ENCODE peak calls at places on chromosomes 6 and 20, in five cellular contexts. One of them, this sample, is unnamed.

GRCh38 chr6:52937908-52938307 is 28.4 kb upstream of the GSTA3 start:
- DNase-seq in neuronal stem cell: no peak
- DNase-seq in H9: no peak
- DNase-seq in H1: no peak
- DNase-seq in trophoblast cell: peak
- DNase-seq in this sample: no peak

GRCh38 chr6:41176189-41176588 is 13.3 kb upstream of the TREM2 start:
- DNase-seq in neuronal stem cell: no peak
- DNase-seq in H9: peak
- DNase-seq in H1: no peak
- DNase-seq in trophoblast cell: no peak
- DNase-seq in this sample: no peak

GRCh38 chr6:148085651-148086321 is 256.9 kb upstream of the SASH1 start:
- DNase-seq in neuronal stem cell: no peak
- DNase-seq in H9: no peak
- DNase-seq in H1: no peak
- DNase-seq in trophoblast cell: no peak
- DNase-seq in this sample: peak

GRCh38 chr6:56875961-56876360 is 78.9 kb upstream of the BEND6 start:
- DNase-seq in neuronal stem cell: no peak
- DNase-seq in H9: no peak
- DNase-seq in H1: no peak
- DNase-seq in trophoblast cell: no peak
- DNase-seq in this sample: no peak

GRCh38 chr20:58523072-58523681 is 8.0 kb upstream of the APCDD1L start:
- DNase-seq in neuronal stem cell: peak
- DNase-seq in H9: peak
- DNase-seq in H1: no peak
- DNase-seq in trophoblast cell: no peak
- DNase-seq in this sample: no peak

GRCh38 chr20:45095753-45096371 is 5.1 kb downstream of the KCNS1 start:
- DNase-seq in neuronal stem cell: peak
- DNase-seq in H9: peak
- DNase-seq in H1: peak
- DNase-seq in trophoblast cell: peak
- DNase-seq in this sample: peak

GRCh38 chr20:19572031-19572430 is 186.0 kb upstream of the RIN2 start:
- DNase-seq in neuronal stem cell: no peak
- DNase-seq in H9: no peak
- DNase-seq in H1: no peak
- DNase-seq in trophoblast cell: no peak
- DNase-seq in this sample: no peak

GRCh38 chr6:42742116-42742894 is 3.6 kb downstream of the TBCC start:
- DNase-seq in neuronal stem cell: no peak
- DNase-seq in H9: no peak
- DNase-seq in H1: no peak
- DNase-seq in trophoblast cell: no peak
- DNase-seq in this sample: peak

GRCh38 chr20:16588241-16588640 is 15.0 kb upstream of the KIF16B start:
- DNase-seq in neuronal stem cell: no peak
- DNase-seq in H9: no peak
- DNase-seq in H1: no peak
- DNase-seq in trophoblast cell: no peak
- DNase-seq in this sample: no peak

GRCh38 chr20:24935140-24935539 is 13.9 kb upstream of the CST7 start:
- DNase-seq in neuronal stem cell: no peak
- DNase-seq in H9: no peak
- DNase-seq in H1: no peak
- DNase-seq in trophoblast cell: no peak
- DNase-seq in this sample: no peak

GRCh38 chr20:19737025-19737424 is 21.0 kb upstream of the RIN2 start:
- DNase-seq in neuronal stem cell: no peak
- DNase-seq in H9: no peak
- DNase-seq in H1: no peak
- DNase-seq in trophoblast cell: no peak
- DNase-seq in this sample: peak

GRCh38 chr6:16137451-16137801 is 8.5 kb downstream of the MYLIP start:
- DNase-seq in neuronal stem cell: no peak
- DNase-seq in H9: no peak
- DNase-seq in H1: no peak
- DNase-seq in trophoblast cell: no peak
- DNase-seq in this sample: no peak

GRCh38 chr6:140253096-140253495 is 878.6 kb upstream of the CITED2 start:
- DNase-seq in neuronal stem cell: no peak
- DNase-seq in H9: no peak
- DNase-seq in H1: no peak
- DNase-seq in trophoblast cell: no peak
- DNase-seq in this sample: no peak

GRCh38 chr20:31633339-31633914 is 4.3 kb upstream of the COX4I2 start:
- DNase-seq in neuronal stem cell: no peak
- DNase-seq in H9: no peak
- DNase-seq in H1: no peak
- DNase-seq in trophoblast cell: no peak
- DNase-seq in this sample: no peak

GRCh38 chr6:159716247-159717086 is 10.8 kb upstream of the WTAP start:
- DNase-seq in neuronal stem cell: no peak
- DNase-seq in H9: no peak
- DNase-seq in H1: no peak
- DNase-seq in trophoblast cell: peak
- DNase-seq in this sample: peak

GRCh38 chr20:1664911-1665310 is 7.3 kb upstream of the SIRPG start:
- DNase-seq in neuronal stem cell: no peak
- DNase-seq in H9: no peak
- DNase-seq in H1: no peak
- DNase-seq in trophoblast cell: no peak
- DNase-seq in this sample: no peak

DNA sequence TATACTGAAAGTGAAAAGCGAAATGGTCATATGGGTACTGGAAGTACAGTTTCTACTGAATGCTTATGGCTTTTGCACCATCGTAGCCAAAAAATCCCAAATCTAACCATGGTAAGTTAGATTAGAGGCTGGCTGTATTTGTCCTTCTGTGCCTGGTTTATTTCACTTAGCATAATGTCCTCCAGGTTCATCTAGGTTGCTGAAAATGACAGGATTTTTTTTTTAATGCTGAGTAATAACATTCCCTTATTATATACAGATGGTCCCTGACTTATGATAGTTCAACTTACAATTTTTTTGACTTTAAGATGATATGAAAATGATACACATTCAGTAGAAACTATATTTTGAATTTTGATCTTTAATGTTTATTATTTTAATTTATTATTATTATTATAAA is 7.6 kb downstream of the MYCT1 start:
- DNase-seq in neuronal stem cell: no peak
- DNase-seq in H9: no peak
- DNase-seq in H1: no peak
- DNase-seq in trophoblast cell: no peak
- DNase-seq in this sample: no peak
- H2BK12ac ChIP-seq in neuronal stem cell: no peak
- H2BK12ac ChIP-seq in H9: no peak
- H2BK12ac ChIP-seq in H1: no peak
- H2BK12ac ChIP-seq in trophoblast cell: no peak
- H2BK12ac ChIP-seq in this sample: no peak

GRCh38 chr6:87920245-87920644 is 127.4 kb upstream of the SPACA1 start:
- DNase-seq in neuronal stem cell: no peak
- DNase-seq in H9: no peak
- DNase-seq in H1: no peak
- DNase-seq in trophoblast cell: no peak
- DNase-seq in this sample: no peak

GRCh38 chr6:87918461-87918941 is 129.1 kb upstream of the SPACA1 start:
- DNase-seq in neuronal stem cell: no peak
- DNase-seq in H9: no peak
- DNase-seq in H1: no peak
- DNase-seq in trophoblast cell: no peak
- DNase-seq in this sample: no peak

GRCh38 chr6:87919001-87919400 is 128.6 kb upstream of the SPACA1 start:
- DNase-seq in neuronal stem cell: no peak
- DNase-seq in H9: no peak
- DNase-seq in H1: no peak
- DNase-seq in trophoblast cell: no peak
- DNase-seq in this sample: no peak

GRCh38 chr6:87917861-87918260 is 129.8 kb upstream of the SPACA1 start:
- DNase-seq in neuronal stem cell: no peak
- DNase-seq in H9: no peak
- DNase-seq in H1: no peak
- DNase-seq in trophoblast cell: no peak
- DNase-seq in this sample: no peak

GRCh38 chr6:87919416-87919815 is 128.2 kb upstream of the SPACA1 start:
- DNase-seq in neuronal stem cell: no peak
- DNase-seq in H9: no peak
- DNase-seq in H1: no peak
- DNase-seq in trophoblast cell: no peak
- DNase-seq in this sample: no peak
- H3K9ac ChIP-seq in neuronal stem cell: no peak
- H3K9ac ChIP-seq in H9: no peak
- H3K9ac ChIP-seq in H1: no peak
- H3K9ac ChIP-seq in trophoblast cell: no peak
- H3K9ac ChIP-seq in this sample: no peak

GRCh38 chr20:3233991-3234498 is 4.9 kb downstream of the SLC4A11 start:
- DNase-seq in neuronal stem cell: no peak
- DNase-seq in H9: no peak
- DNase-seq in H1: no peak
- DNase-seq in trophoblast cell: no peak
- DNase-seq in this sample: no peak
- H2BK12ac ChIP-seq in neuronal stem cell: no peak
- H2BK12ac ChIP-seq in H9: no peak
- H2BK12ac ChIP-seq in H1: no peak
- H2BK12ac ChIP-seq in trophoblast cell: no peak
- H2BK12ac ChIP-seq in this sample: no peak

DNA sequence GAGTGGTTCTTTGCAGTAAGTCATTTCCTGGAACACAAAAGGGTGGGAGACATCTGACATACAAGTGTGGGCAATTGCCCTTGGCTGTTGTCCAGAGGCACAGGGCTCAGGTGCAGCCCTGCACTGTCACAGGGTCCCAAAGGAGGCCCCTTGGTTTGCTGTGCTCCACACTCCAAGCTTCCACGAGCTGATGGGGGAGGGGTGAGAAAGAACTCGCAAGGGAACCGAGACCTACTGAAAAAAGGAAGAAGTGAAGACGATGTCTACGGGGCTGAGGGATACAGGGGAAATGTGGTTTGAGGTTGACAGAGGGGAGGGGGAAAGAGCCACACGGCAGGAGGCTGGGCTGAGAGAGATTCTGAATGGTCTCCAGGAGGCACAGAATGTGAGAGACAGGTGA is 123.3 kb downstream of the LY86 start:
- DNase-seq in neuronal stem cell: no peak
- DNase-seq in H9: no peak
- DNase-seq in H1: no peak
- DNase-seq in trophoblast cell: no peak
- DNase-seq in this sample: no peak
- H3K9ac ChIP-seq in neuronal stem cell: no peak
- H3K9ac ChIP-seq in H9: no peak
- H3K9ac ChIP-seq in H1: no peak
- H3K9ac ChIP-seq in trophoblast cell: no peak
- H3K9ac ChIP-seq in this sample: peak

DNA sequence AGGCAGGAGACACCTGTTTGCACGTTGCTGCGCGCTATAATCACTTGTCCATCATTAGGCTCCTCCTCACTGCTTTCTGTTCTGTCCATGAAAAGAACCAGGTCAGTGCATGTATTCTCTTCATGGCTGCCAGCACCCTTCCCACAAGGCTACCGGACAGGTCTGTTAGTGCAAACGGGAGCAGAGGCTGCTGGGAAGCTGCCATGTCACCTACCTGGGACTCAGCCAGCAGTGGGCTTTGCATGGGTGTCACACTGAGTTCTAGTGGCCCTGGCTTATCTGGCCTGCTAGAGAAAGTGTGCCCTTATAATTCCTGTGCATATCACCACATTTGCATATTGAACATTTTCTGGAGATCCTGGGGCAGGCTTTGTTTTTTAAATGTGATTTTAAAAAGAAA is 24.8 kb downstream of the LYRM2 start:
- DNase-seq in neuronal stem cell: no peak
- DNase-seq in H9: no peak
- DNase-seq in H1: no peak
- DNase-seq in trophoblast cell: no peak
- DNase-seq in this sample: no peak
- H2BK12ac ChIP-seq in neuronal stem cell: no peak
- H2BK12ac ChIP-seq in H9: no peak
- H2BK12ac ChIP-seq in H1: no peak
- H2BK12ac ChIP-seq in trophoblast cell: no peak
- H2BK12ac ChIP-seq in this sample: no peak

DNA sequence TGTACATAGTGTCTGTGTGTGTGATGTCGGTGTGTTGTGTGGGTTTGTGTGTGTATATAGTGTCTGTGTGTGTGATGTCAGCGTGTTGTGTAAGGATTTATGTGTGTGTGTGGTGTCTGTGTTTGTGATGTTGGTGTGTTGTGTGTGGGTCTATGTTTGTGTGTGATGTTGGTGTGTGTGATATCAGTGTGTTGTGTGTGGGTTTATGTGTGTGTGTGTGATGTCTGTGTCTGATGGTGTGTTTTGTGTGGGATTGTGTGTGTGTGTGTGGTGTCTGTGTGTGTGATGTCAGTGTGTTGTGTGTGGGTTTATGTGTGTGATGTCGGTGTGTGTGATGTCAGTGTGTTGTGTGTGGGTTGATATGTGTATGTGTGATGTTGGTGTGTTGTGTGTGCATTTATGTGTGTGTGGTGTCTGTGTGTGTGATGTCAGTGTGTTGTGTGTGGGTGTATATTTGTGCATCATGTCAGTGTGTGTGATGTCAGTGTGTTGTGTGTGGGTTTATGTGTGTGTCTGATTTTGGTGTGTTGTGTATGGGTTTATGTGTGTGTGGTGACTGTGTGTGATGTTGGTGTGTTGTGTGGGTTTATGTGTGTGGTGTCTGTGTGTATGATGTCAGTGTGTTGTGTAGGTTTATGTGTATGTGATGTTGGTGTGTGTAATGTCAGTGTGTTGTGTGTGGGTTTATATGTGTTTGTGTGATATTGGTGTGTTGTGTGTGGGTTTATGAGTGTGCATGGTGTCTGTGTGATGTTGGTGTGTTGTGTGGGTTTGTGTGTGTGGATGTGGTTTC is 102.4 kb upstream of the CD93 start:
- DNase-seq in neuronal stem cell: no peak
- DNase-seq in H9: no peak
- DNase-seq in H1: no peak
- DNase-seq in trophoblast cell: no peak
- DNase-seq in this sample: no peak
- H3K9ac ChIP-seq in neuronal stem cell: no peak
- H3K9ac ChIP-seq in H9: no peak
- H3K9ac ChIP-seq in H1: no peak
- H3K9ac ChIP-seq in trophoblast cell: no peak
- H3K9ac ChIP-seq in this sample: no peak

This sample was measured in mesenchymal stem cell.